ENCODE peak calls at places on chromosomes 7 and 10, in eight cellular contexts. W, H, V, Q, Z, Y, X and T are unnamed samples.

GRCh38 chr7:128383781-128384180 is 22.3 kb upstream of the PRRT4 start:
- DNase-seq in W (no peak), X (no peak), Z (no peak), H (no peak), Q (no peak), Y (no peak), V (no peak), T (peak)

GRCh38 chr10:74825371-74826141 is 844 bp upstream of the KAT6B start:
- DNase-seq in Z (peak), X (no peak), H (no peak), Q (no peak), V (no peak), Y (peak), W (no peak), T (peak)

GRCh38 chr10:84613336-84614021 is 285.1 kb downstream of the CCSER2 start:
- DNase-seq in W (peak), V (no peak), X (no peak), Y (no peak), Q (no peak), H (no peak), Z (no peak), T (peak)

GRCh38 chr10:110618206-110618605 is 25.9 kb upstream of the RBM20 start:
- DNase-seq in Y (no peak), H (no peak), W (no peak), X (no peak), Z (no peak), Q (no peak), V (no peak), T (no peak)

GRCh38 chr7:128017880-128018845 is 13.1 kb downstream of the LRRC4 start:
- DNase-seq in W (no peak), H (no peak), Y (no peak), V (no peak), X (no peak), Q (no peak), Z (no peak), T (no peak)

GRCh38 chr10:55793024-55793423 is 568.0 kb downstream of the ZWINT start:
- DNase-seq in V (no peak), H (no peak), Z (no peak), W (no peak), Y (no peak), Q (no peak), X (no peak), T (no peak)

GRCh38 chr7:44396931-44397525 is 71.6 kb upstream of the CAMK2B start:
- DNase-seq in Q (no peak), Z (no peak), W (no peak), V (no peak), Y (no peak), X (no peak), H (no peak), T (no peak)

GRCh38 chr10:16843252-16843870 is 26.1 kb upstream of the RSU1 start:
- DNase-seq in X (no peak), Q (no peak), V (no peak), Z (no peak), H (no peak), Y (no peak), W (peak), T (no peak)

GRCh38 chr7:131827421-131827820 is 271.0 kb upstream of the PODXL start:
- DNase-seq in Z (no peak), Y (no peak), V (no peak), W (no peak), X (no peak), H (no peak), Q (no peak), T (no peak)

GRCh38 chr10:24524314-24524713 is 199.4 kb downstream of the ARHGAP21 start:
- DNase-seq in Q (no peak), Z (no peak), Y (no peak), H (no peak), V (no peak), X (no peak), W (no peak), T (no peak)

GRCh38 chr7:20385121-20385520 is 54.4 kb downstream of the ITGB8 start:
- DNase-seq in Z (no peak), V (no peak), X (no peak), H (no peak), Y (no peak), W (no peak), Q (no peak), T (peak)

GRCh38 chr7:77913977-77914607 is 115.5 kb downstream of the PHTF2 start:
- DNase-seq in V (no peak), W (no peak), Z (no peak), X (no peak), Y (no peak), Q (no peak), H (no peak), T (no peak)

GRCh38 chr7:92517626-92518025 is 10.7 kb downstream of the PEX1 start:
- DNase-seq in V (no peak), H (no peak), W (no peak), Q (no peak), Z (no peak), Y (no peak), X (no peak), T (no peak)

GRCh38 chr7:133434246-133434865 is 181.5 kb downstream of the EXOC4 start:
- DNase-seq in H (no peak), Y (no peak), Q (no peak), X (no peak), Z (no peak), W (peak), V (no peak), T (no peak)

GRCh38 chr10:97686301-97686961 is 610 bp downstream of the AVPI1 start:
- DNase-seq in Q (no peak), Y (no peak), X (no peak), W (no peak), V (no peak), Z (no peak), H (no peak), T (no peak)

GRCh38 chr7:781228-781864 is 50.9 kb upstream of the SUN1 start:
- DNase-seq in H (no peak), Y (no peak), W (no peak), X (peak), V (no peak), Z (peak), Q (no peak), T (no peak)

GRCh38 chr7:137990251-137990901 is 11.5 kb downstream of the CREB3L2 start:
- DNase-seq in Q (no peak), W (no peak), V (no peak), X (no peak), Y (no peak), H (no peak), Z (no peak), T (no peak)

GRCh38 chr7:13742719-13743640 is 246.5 kb downstream of the ETV1 start:
- DNase-seq in W (no peak), X (no peak), V (no peak), Q (no peak), H (peak), Y (no peak), Z (no peak), T (peak)

GRCh38 chr7:2691223-2691818 is 3.3 kb downstream of the AMZ1 start:
- DNase-seq in H (no peak), Q (no peak), V (no peak), Y (no peak), W (no peak), X (no peak), Z (no peak), T (no peak)

GRCh38 chr10:98466916-98467505 is 20.3 kb upstream of the HPS1 start:
- DNase-seq in Z (no peak), Q (no peak), H (no peak), V (no peak), Y (no peak), X (no peak), W (no peak), T (no peak)

GRCh38 chr10:131931981-131932380 is 31.2 kb downstream of the PPP2R2D start:
- DNase-seq in Z (peak), H (no peak), V (no peak), X (no peak), Y (no peak), Q (no peak), W (no peak), T (no peak)

GRCh38 chr7:10977113-10977512 is 3.4 kb downstream of the PHF14 start:
- DNase-seq in Q (no peak), Z (no peak), W (no peak), X (no peak), V (no peak), H (no peak), Y (no peak), T (no peak)

GRCh38 chr7:29945259-29945809 is 44.3 kb downstream of the SCRN1 start:
- DNase-seq in W (no peak), Z (no peak), Q (no peak), H (no peak), V (no peak), X (no peak), Y (no peak), T (no peak)

GRCh38 chr10:60573342-60573741 is 183.7 kb upstream of the ANK3 start:
- DNase-seq in Z (no peak), W (no peak), Q (no peak), X (no peak), V (no peak), H (no peak), Y (no peak), T (no peak)

GRCh38 chr7:156473476-156474240 is 166.9 kb upstream of the RNF32 start:
- DNase-seq in Z (no peak), H (peak), Y (no peak), Q (no peak), V (no peak), X (no peak), W (peak), T (peak)

GRCh38 chr10:102231357-102232318 is 5.5 kb downstream of the ELOVL3 start:
- DNase-seq in Z (peak), Q (no peak), V (peak), X (peak), W (peak), Y (no peak), H (no peak), T (no peak)

GRCh38 chr7:130356760-130357611 is 12.4 kb downstream of the CPA5 start:
- DNase-seq in H (peak), Q (no peak), W (no peak), X (no peak), Y (peak), V (peak), Z (no peak), T (no peak)

GRCh38 chr7:130351664-130352015 is 7.0 kb downstream of the CPA5 start:
- DNase-seq in Y (no peak), W (no peak), Q (no peak), H (no peak), V (no peak), Z (peak), X (no peak), T (no peak)

GRCh38 chr7:121498816-121499215 is 102.7 kb upstream of the FAM3C start:
- DNase-seq in H (no peak), Y (no peak), Z (no peak), Q (no peak), V (no peak), W (no peak), X (no peak), T (no peak)

GRCh38 chr7:156050636-156051569 is 238.6 kb upstream of the SHH start:
- DNase-seq in H (no peak), Y (no peak), Q (no peak), X (no peak), V (no peak), Z (no peak), W (no peak), T (no peak)

GRCh38 chr10:95290446-95290800 is 380 bp downstream of the PDLIM1 start:
- DNase-seq in Z (peak), Q (no peak), W (no peak), H (no peak), X (no peak), V (no peak), Y (no peak), T (no peak)

GRCh38 chr10:62050941-62051433 is 149.5 kb downstream of the ARID5B start:
- DNase-seq in H (peak), Q (no peak), V (peak), W (peak), Y (no peak), X (peak), Z (no peak), T (peak)

DNA sequence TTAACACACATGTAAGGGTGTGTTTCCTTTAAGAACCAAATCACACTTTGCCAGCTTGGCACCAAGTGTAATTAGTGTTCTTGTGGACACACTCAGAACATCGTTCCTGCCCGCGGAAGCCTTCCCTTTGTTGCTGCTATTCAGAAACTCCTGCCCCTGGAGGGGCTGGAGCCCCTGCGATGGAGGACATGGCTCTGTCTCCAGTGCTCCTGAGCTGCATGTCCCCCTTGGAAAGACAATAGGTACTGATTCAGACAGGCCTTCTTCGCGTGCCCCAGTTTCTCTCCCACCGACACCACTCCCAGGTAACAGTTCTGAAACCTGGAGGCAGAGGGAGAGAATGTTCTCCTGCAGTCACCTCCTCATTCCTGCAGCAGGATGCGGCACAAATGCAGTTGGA is 205.9 kb downstream of the EBF3 start:
- DNase-seq in W (no peak), X (no peak), V (peak), H (peak), Z (peak), Q (no peak), Y (no peak), T (no peak)
- TF ChIP-seq POLR2A in W (no peak), X (no peak), V (no peak), H (no peak), Z (no peak), Q (no peak), Y (no peak), T (no peak)

GRCh38 chr7:101163281-101164070 is 1.9 kb downstream of the VGF start:
- DNase-seq in V (no peak), Q (no peak), H (no peak), Y (no peak), Z (peak), W (no peak), X (no peak), T (no peak)
- TF ChIP-seq POLR2A in V (no peak), Q (no peak), H (no peak), Y (no peak), Z (no peak), W (no peak), X (no peak), T (peak)

GRCh38 chr7:74658171-74659004 is 870 bp downstream of the GTF2I start:
- DNase-seq in H (peak), X (peak), V (peak), Z (peak), Y (peak), Q (peak), W (peak), T (peak)
- TF ChIP-seq POLR2A in H (no peak), X (no peak), V (peak), Z (no peak), Y (peak), Q (no peak), W (no peak), T (peak)

DNA sequence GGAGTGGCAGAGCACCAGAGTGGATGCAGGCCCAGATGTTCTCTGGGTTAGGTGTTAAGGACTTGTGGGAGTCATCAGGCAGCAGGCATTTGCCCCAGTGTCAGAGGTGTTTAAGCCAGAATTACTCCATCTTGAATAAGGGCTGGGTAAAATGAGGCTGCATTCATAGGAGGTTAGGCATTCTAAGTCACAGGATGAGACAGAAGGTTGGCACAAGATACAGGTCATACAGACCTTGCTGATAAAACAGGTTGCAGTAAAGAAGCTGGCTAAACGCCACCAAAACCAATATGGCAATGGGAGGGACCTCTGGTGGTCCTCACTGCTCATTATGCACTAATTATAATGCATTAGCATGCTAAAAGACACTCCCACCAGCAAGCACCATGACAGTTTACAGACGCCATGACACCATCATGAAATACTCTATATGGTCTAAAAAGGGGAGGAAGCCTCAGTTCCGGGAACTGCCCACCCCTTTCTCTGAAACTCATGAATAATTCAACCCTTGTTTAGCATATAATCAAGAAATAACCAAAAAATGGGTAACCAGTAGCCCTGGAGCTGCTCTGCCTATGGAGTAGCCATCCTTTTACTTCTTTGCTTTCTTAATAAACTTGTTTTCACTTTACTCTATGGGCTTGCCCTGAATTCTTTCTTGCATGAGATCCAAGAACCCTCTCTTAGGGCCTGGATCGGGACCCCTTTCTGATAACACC is 882 bp upstream of the LRRC61 start:
- DNase-seq in X (no peak), Z (no peak), Q (no peak), H (no peak), W (peak), Y (no peak), V (no peak), T (no peak)
- TF ChIP-seq POLR2A in X (no peak), Z (no peak), Q (no peak), H (no peak), W (no peak), Y (no peak), V (no peak), T (no peak)

GRCh38 chr7:24979470-24979862 is 512 bp downstream of the OSBPL3 start:
- DNase-seq in Y (peak), H (no peak), X (peak), Q (peak), Z (peak), V (peak), W (peak), T (peak)
- TF ChIP-seq POLR2A in Y (no peak), H (no peak), X (no peak), Q (peak), Z (no peak), V (no peak), W (no peak), T (peak)

DNA sequence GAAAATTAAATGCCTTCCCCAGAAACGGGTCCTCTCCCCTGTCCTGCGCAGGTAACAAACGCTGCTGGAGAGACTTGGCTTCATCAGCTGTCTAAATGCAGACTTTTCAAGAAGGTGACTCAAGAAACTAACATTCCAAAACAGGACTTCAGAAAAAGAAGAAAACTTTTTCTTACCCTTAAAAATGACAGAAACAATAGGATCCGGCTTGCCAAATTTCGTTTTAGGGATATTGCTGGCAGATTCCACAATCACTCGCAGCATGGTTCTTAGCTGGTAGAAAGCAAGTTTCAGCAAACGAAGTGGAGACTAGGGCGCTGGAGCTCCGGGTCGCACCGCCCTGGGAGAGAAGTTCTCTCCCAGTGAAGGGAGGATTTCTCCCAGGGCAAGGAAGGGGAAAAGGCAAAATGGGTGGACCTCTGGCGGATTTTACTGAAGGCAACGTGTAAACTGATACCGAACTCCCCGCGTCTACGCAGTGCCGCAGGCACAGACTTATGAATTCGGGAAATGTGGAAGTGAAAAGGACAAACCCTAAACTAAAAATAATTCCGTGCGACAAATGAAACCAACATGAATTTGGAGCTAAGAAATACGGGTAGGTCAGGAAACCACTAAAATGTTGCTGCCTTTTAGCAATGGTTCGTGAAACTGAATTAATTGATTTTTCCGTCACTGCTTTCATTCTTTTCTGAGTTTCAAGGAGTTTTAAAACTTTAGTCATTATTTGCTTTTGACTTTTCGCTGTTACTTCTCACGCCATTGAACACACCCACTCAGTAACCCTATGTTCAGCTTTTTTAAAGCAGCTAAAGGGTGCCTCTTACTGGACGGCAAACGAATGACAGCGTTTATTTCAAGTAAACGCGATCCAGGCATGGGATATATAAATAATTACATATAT is at the start of gene MYOF:
- DNase-seq in X (peak), Z (no peak), H (peak), V (peak), Q (no peak), Y (peak), W (peak), T (no peak)
- TF ChIP-seq POLR2A in X (no peak), Z (no peak), H (peak), V (peak), Q (peak), Y (peak), W (no peak), T (peak)

GRCh38 chr10:99913831-99914235 is 95.9 kb downstream of the DNMBP start:
- DNase-seq in Q (no peak), W (no peak), H (no peak), Y (no peak), V (no peak), X (no peak), Z (no peak), T (no peak)
- TF ChIP-seq POLR2A in Q (no peak), W (no peak), H (no peak), Y (no peak), V (no peak), X (no peak), Z (no peak), T (no peak)

GRCh38 chr7:116863168-116863670 is 832 bp downstream of the CAPZA2 start:
- DNase-seq in H (no peak), Y (no peak), W (peak), Q (no peak), X (no peak), Z (peak), V (peak), T (no peak)
- TF ChIP-seq POLR2A in H (no peak), Y (no peak), W (no peak), Q (no peak), X (no peak), Z (no peak), V (no peak), T (no peak)

GRCh38 chr10:79494871-79495270 is 17.5 kb upstream of the EIF5AL1 start:
- DNase-seq in W (no peak), X (no peak), Y (no peak), Z (no peak), V (no peak), Q (no peak), H (no peak), T (no peak)
- TF ChIP-seq POLR2A in W (no peak), X (no peak), Y (no peak), Z (no peak), V (no peak), Q (no peak), H (no peak), T (no peak)

GRCh38 chr7:139777948-139778841 is at the start of gene HIPK2:
- DNase-seq in Q (peak), Y (peak), Z (peak), V (peak), X (peak), W (peak), H (peak), T (peak)
- TF ChIP-seq POLR2A in Q (no peak), Y (peak), Z (no peak), V (peak), X (no peak), W (peak), H (no peak), T (peak)